ENCODE peak calls at places on chromosomes 13 and 19, in four cellular contexts. O is CD8-positive, alpha-beta memory T cell; H is Karpas-422; R is tibial artery. S is an unnamed sample. For H3K9me3, the result is how much of the 10 kb centered on the place peaks cover.

GRCh38 chr19:1000095-1000494 is at the start of gene GRIN3B:
- DNase-seq in H (peak), O (peak), R (no peak), S (peak)

GRCh38 chr19:5130371-5131030 is 161.6 kb downstream of the KDM4B start:
- DNase-seq in R (no peak), O (peak), H (peak), S (peak)

GRCh38 chr13:79492313-79492798 is 11.4 kb downstream of the NDFIP2 start:
- DNase-seq in H (no peak), R (no peak), O (no peak), S (no peak)

GRCh38 chr13:93723316-93723715 is 496.7 kb downstream of the GPC6 start:
- DNase-seq in H (no peak), R (no peak), O (no peak), S (no peak)

GRCh38 chr13:111005364-111005763 is 90.5 kb upstream of the ANKRD10 start:
- DNase-seq in O (no peak), H (no peak), R (no peak), S (no peak)

GRCh38 chr13:111547726-111548273 is 227.4 kb downstream of the TEX29 start:
- DNase-seq in H (no peak), R (no peak), O (no peak), S (no peak)

GRCh38 chr13:54658771-54659170 is 1630.2 kb downstream of the OLFM4 start:
- DNase-seq in R (no peak), H (no peak), O (no peak), S (no peak)

GRCh38 chr19:47371269-47371668 is 22.2 kb downstream of the DHX34 start:
- DNase-seq in R (no peak), O (no peak), H (peak), S (no peak)

GRCh38 chr13:98755729-98756128 is 3.3 kb upstream of the SLC15A1 start:
- DNase-seq in R (no peak), H (no peak), O (no peak), S (no peak)

GRCh38 chr19:51821921-51822716 is 27.2 kb downstream of the FPR3 start:
- DNase-seq in R (no peak), H (no peak), O (no peak), S (no peak)
- H3K9me3 ChIP-seq in R (under half), H (under half), O (under half), S (under half)

GRCh38 chr19:34960103-34960805 is 3.8 kb downstream of the ZNF792 start:
- DNase-seq in H (no peak), O (no peak), R (no peak), S (no peak)
- H3K9me3 ChIP-seq in H (under half), O (half or more), R (half or more), S (half or more)

GRCh38 chr13:24076124-24076523 is 84.4 kb upstream of the SPATA13 start:
- DNase-seq in O (no peak), H (no peak), R (no peak), S (no peak)

GRCh38 chr13:24075137-24075975 is 85.2 kb upstream of the SPATA13 start:
- DNase-seq in O (no peak), H (no peak), R (no peak), S (no peak)

GRCh38 chr13:24073657-24074056 is 86.9 kb upstream of the SPATA13 start:
- DNase-seq in R (no peak), O (no peak), H (no peak), S (no peak)

GRCh38 chr13:24076636-24077035 is 83.9 kb upstream of the SPATA13 start:
- DNase-seq in R (no peak), H (no peak), O (no peak), S (no peak)

DNA sequence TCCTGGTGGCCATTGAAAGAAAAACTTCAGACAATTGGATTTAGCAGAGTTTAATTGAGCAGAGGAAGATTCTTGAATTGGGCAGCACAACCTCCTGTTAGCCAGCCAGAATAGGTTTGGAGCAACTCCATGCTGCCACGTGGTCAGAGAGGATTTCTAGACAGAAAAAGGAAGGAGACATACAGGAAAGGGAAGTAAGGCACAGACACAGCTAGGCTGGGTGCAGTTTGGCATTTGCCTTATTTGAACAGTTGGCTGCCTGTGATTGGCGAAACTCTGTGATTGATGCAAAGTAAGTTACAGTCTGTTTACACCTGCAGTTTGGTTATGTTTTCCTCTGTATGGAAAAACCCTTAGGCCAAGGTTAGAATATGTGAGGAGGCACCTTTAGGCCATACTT is 85.8 kb upstream of the SPATA13 start:
- DNase-seq in R (peak), O (no peak), H (no peak), S (no peak)
- H3K9me3 ChIP-seq in R (under half), O (under half), H (under half), S (under half)

GRCh38 chr13:34627499-34627898 is 314.6 kb upstream of the NBEA start:
- DNase-seq in O (no peak), R (no peak), H (no peak), S (no peak)
- H3K9me3 ChIP-seq in O (under half), R (under half), H (under half), S (under half)

DNA sequence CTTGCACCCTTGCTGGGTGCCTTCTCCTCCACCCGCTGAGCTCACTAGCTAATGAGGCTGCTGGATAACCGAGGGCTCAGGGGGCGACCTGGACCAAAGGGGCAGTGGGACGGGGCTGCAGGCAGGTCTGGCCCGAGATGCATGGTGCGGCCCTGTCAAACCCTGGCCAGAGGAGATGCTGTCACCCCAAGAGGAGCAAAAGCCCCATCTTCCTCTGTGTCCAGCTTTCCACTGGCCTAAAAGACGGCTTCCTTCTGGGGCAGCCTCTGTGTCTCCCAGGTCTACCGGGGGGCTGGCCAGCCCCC is 261.8 kb downstream of the TBC1D4 start:
- DNase-seq in R (no peak), H (no peak), O (no peak), S (no peak)
- H3K9me3 ChIP-seq in R (under half), H (under half), O (under half), S (under half)

DNA sequence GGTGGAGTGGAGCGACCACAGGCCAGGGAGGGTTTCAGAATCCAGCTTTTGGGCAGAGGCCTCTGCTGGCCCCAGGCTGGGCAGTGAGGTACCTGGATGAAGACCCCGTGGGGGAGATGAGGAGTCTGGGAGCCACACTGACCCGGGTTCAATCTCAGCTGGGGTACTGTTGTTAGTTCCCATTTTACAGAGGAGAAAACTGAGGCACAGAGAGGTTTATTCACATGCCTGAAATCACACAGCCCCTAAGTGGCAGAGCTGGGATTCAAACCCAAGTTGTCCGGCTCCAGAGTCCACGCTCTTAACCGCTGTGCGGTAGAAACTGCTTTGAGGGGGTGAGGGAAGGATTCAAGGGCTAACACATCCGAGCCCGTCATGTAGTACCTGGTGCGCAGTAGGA is 45.0 kb downstream of the MYH14 start:
- DNase-seq in O (no peak), R (no peak), H (no peak), S (no peak)
- H3K9me3 ChIP-seq in O (under half), R (under half), H (under half), S (under half)